ENCODE peak calls at places on chromosome 13, in nine cellular contexts. U, K, R, O, T, C, Z, W and Y are unnamed samples.
A peak's percentile ranks its signal among the peaks of the same experiment; 100 is the strongest.

GRCh38 chr13:32731576-32731975 is 145.3 kb downstream of the PDS5B start:
- DNase-seq in Z (no peak), W (no peak), O (no peak), T (no peak), K (peak; percentile 67), R (no peak), C (peak; percentile 35), U (no peak), Y (no peak)

GRCh38 chr13:89375839-89376238 is 1704.7 kb downstream of the SLITRK5 start:
- DNase-seq in R (no peak), T (no peak), K (peak; percentile 60), O (no peak), Z (no peak), U (no peak), W (no peak), C (peak; percentile 80), Y (peak; percentile 9)

GRCh38 chr13:113839536-113840204 is 24.2 kb downstream of the GAS6 start:
- DNase-seq in W (no peak), C (no peak), Z (no peak), U (no peak), O (no peak), K (no peak), R (no peak), T (no peak), Y (no peak)

GRCh38 chr13:79314652-79315051 is 91.4 kb downstream of the RBM26 start:
- DNase-seq in O (no peak), C (no peak), K (no peak), Z (no peak), W (no peak), T (no peak), R (no peak), U (no peak), Y (no peak)

GRCh38 chr13:33678906-33679657 is 138.9 kb upstream of the RFC3 start:
- DNase-seq in C (peak; percentile 48), W (peak; percentile 31), O (peak; percentile 79), R (no peak), Z (peak; percentile 39), U (no peak), K (peak; percentile 73), T (no peak), Y (peak; percentile 75)

GRCh38 chr13:34201050-34201913 is 383.3 kb downstream of the RFC3 start:
- DNase-seq in W (no peak), K (peak; percentile 48), Z (no peak), O (no peak), T (no peak), R (peak; percentile 77), U (no peak), C (peak; percentile 19), Y (no peak)

GRCh38 chr13:91986771-91987515 is 588.5 kb downstream of the GPC5 start:
- DNase-seq in K (no peak), T (no peak), O (no peak), W (no peak), C (no peak), U (no peak), Z (no peak), R (no peak), Y (no peak)

GRCh38 chr13:72295173-72295572 is 428.2 kb upstream of the DACH1 start:
- DNase-seq in K (no peak), U (no peak), R (no peak), O (no peak), Z (no peak), W (no peak), C (peak; percentile 47), T (no peak), Y (no peak)

GRCh38 chr13:75256922-75257321 is 225.0 kb downstream of the TBC1D4 start:
- DNase-seq in U (no peak), W (no peak), T (no peak), R (no peak), Z (no peak), C (no peak), O (no peak), K (peak; percentile 85), Y (no peak)

GRCh38 chr13:59641758-59642157 is 522.0 kb downstream of the DIAPH3 start:
- DNase-seq in R (peak; percentile 33), W (no peak), T (no peak), Z (no peak), C (no peak), U (no peak), O (no peak), K (no peak), Y (no peak)

GRCh38 chr13:21537105-21537504 is 66.9 kb downstream of the MICU2 start:
- DNase-seq in T (no peak), R (no peak), W (no peak), C (no peak), K (peak; percentile 29), O (no peak), U (no peak), Z (no peak), Y (no peak)

GRCh38 chr13:60759499-60759898 is 362.5 kb downstream of the TDRD3 start:
- DNase-seq in O (no peak), U (no peak), R (no peak), T (no peak), Z (no peak), W (no peak), K (peak; percentile 81), C (peak; percentile 32), Y (no peak)

GRCh38 chr13:30863231-30863630 is 42.8 kb upstream of the MEDAG start:
- DNase-seq in O (no peak), W (no peak), Z (no peak), U (no peak), K (no peak), C (no peak), T (no peak), R (no peak), Y (no peak)

GRCh38 chr13:75800545-75800944 is 164.4 kb downstream of the LMO7 start:
- DNase-seq in T (no peak), C (no peak), R (no peak), U (no peak), K (no peak), W (no peak), Z (no peak), O (no peak), Y (no peak)

GRCh38 chr13:36746051-36746450 is 72.2 kb downstream of the SERTM1 start:
- DNase-seq in Z (no peak), R (no peak), W (no peak), K (no peak), U (no peak), O (no peak), C (no peak), T (no peak), Y (no peak)

DNA sequence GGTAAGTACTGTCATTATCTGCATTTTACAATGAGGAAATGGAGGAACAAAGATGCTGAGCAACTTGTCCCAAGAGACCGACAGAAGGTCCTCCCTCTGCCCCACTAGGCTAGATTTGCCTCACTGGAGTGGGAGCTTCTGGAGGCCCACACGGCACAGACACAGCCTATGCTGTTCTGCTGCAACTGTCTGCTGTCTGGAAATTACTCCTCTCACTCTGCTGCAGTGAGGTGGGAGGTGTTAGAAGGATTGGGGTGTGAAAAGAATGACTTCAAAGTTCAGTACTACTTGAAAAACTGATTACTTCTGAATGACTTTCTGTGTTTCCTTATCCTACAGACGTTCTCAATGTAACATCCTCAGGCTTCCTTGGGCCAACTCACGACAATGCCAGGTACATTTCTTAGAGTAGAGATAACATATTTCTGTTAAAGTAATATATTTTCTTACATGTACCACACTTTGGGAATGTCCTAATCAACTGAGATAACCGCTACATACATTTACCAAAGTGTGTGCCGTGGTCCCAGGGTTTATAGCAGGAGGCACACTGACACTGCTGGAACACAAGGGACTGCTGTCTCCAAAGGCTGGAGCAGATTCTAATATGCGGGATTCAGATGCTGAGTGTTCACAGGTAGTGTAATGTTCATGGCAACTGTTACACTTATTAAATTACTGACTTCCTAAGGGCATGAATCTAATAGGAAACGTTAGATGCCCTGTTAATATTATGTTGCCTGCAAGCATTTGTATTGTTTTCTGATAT is 53.5 kb upstream of the WASF3 start:
- DNase-seq in Z (no peak), T (no peak), C (no peak), K (no peak), U (no peak), R (no peak), O (no peak), W (no peak), Y (no peak)
- TF ChIP-seq CTCF in Z (no peak), T (no peak), C (no peak), K (no peak), U (no peak), R (no peak), O (no peak), W (no peak), Y (no peak)

GRCh38 chr13:98203641-98204326 is 26.7 kb upstream of the RNF113B start:
- DNase-seq in O (no peak), U (no peak), Z (no peak), R (peak; percentile 90), C (no peak), T (no peak), W (no peak), K (no peak), Y (no peak)
- TF ChIP-seq CTCF in O (no peak), U (no peak), Z (no peak), R (no peak), C (no peak), T (no peak), W (no peak), K (no peak), Y (no peak)

DNA sequence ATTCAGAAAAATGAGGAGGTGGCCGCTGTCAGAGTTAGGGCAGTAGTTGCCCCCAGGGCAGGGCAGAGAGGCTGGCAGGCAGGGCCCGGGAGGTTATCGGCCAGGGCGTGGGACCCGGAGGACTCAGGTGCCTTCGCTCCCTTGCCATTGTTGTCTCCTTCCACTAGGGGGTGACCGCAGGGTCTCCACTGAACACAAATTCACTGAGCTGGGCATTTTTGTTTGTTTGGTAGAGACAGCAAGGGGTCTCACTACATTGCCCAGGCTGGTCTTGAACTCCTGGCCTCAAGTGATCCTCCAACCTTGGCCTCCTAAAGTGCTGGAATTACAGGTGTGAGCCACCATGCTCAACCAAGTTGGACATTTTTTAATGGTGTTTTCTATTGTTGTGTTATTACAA is 25.1 kb downstream of the CARS2 start:
- DNase-seq in Z (no peak), W (no peak), C (no peak), R (no peak), O (no peak), T (no peak), U (no peak), K (no peak), Y (no peak)
- TF ChIP-seq CTCF in Z (no peak), W (no peak), C (peak; percentile 53), R (peak; percentile 45), O (peak; percentile 44), T (peak; percentile 41), U (peak; percentile 26), K (peak; percentile 50), Y (no peak)

DNA sequence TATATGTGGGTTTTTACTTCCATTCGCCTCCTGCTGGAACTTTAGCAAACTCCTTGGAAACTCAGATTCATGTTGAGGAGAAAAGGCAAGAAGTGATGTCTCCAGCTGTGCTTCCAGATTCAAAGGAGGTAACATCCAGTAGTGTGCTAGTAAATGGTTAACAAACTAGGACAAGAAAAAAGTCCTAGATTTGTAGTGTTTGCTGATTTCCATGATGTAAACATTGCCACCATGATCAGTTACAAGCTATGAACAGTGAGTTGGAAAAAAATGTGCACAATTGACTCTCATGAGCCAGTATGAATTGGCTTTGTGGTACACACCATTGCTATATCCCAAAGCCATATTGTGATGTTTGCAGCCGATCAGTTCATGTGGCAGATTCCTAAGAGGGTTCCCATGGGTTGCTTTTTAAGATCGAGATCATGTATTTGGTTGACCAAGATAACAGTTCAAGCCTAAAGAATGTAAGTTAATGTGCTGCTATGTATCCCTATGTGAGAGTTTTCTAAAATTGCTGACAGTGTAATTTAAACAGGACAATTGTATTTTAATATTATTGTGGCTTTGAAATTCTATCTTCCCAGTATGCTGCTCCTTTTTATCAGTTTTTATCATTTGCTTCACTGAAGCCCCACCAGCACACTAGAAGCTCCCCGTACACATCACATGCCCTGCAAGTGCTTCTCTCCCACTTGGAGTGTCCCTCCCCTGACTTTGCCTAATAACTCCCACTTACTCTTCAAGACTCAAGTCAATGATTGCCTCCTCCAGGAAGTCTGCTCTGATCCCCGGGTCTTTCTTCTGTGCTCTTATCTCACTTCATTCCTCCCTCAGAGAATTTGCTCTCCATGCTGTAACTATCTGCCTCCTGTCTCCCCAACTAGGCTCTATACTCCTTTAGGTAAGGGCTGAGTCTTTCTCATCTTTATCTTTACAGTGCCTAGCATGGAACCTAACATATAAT is 148.3 kb downstream of the RGCC start:
- DNase-seq in C (no peak), U (no peak), T (no peak), O (no peak), R (no peak), W (no peak), K (no peak), Z (no peak), Y (no peak)
- TF ChIP-seq CTCF in C (no peak), U (no peak), T (no peak), O (no peak), R (no peak), W (no peak), K (no peak), Z (no peak), Y (no peak)